ENCODE peak calls at places on chromosomes 12 and 14, in four cellular contexts. Q, R, B and N are unnamed samples. For H3K4me1, the result is how much of the 10 kb centered on the place peaks cover.

GRCh38 chr12:106910202-106910601 is 45.5 kb upstream of the TMEM263 start:
- DNase-seq in B (no peak), Q (no peak), R (no peak), N (no peak)

GRCh38 chr12:51848843-51849735 is 571 bp upstream of the FIGNL2 start:
- DNase-seq in R (no peak), B (peak), Q (no peak), N (peak)

GRCh38 chr12:16568873-16569272 is 37.1 kb downstream of the LMO3 start:
- DNase-seq in Q (no peak), R (no peak), B (no peak), N (peak)

GRCh38 chr12:117481470-117481869 is 120.0 kb upstream of the NOS1 start:
- DNase-seq in B (no peak), R (no peak), Q (no peak), N (no peak)

GRCh38 chr12:115722181-115722580 is 555.3 kb downstream of the MED13L start:
- DNase-seq in R (no peak), B (no peak), Q (no peak), N (no peak)

GRCh38 chr14:35349496-35349895 is 55.1 kb downstream of the NFKBIA start:
- DNase-seq in Q (no peak), B (no peak), R (no peak), N (no peak)

GRCh38 chr12:50647479-50647878 is 116.4 kb upstream of the ATF1 start:
- DNase-seq in B (no peak), R (peak), Q (no peak), N (no peak)

GRCh38 chr12:109393437-109394345 is 46.0 kb downstream of the MYO1H start:
- DNase-seq in R (peak), Q (peak), B (peak), N (peak)

GRCh38 chr12:96548384-96548783 is 59.0 kb downstream of the CFAP54 start:
- DNase-seq in Q (no peak), R (no peak), B (no peak), N (no peak)

GRCh38 chr12:115912440-115912839 is 365.1 kb downstream of the MED13L start:
- DNase-seq in R (no peak), B (no peak), Q (no peak), N (no peak)

GRCh38 chr12:84842406-84843013 is 70.1 kb downstream of the SLC6A15 start:
- DNase-seq in Q (peak), R (peak), B (peak), N (peak)

GRCh38 chr12:132284618-132285310 is 44.6 kb downstream of the GALNT9 start:
- DNase-seq in R (no peak), Q (peak), B (no peak), N (no peak)

GRCh38 chr12:127282786-127283565 is 984.0 kb upstream of the TMEM132C start:
- DNase-seq in R (no peak), B (no peak), Q (no peak), N (no peak)

GRCh38 chr14:68408680-68409079 is 384.2 kb downstream of the ZFP36L1 start:
- DNase-seq in B (no peak), Q (no peak), R (no peak), N (no peak)

GRCh38 chr12:749871-750270 is 2.5 kb upstream of the WNK1 start:
- DNase-seq in B (no peak), R (no peak), Q (no peak), N (no peak)

GRCh38 chr12:108019862-108020261 is 109.2 kb upstream of the WSCD2 start:
- DNase-seq in Q (no peak), B (no peak), R (no peak), N (no peak)

GRCh38 chr14:94392510-94392935 is 4.1 kb upstream of the SERPINA1 start:
- DNase-seq in Q (no peak), B (no peak), R (peak), N (no peak)

GRCh38 chr12:54191550-54192022 is 2.8 kb upstream of the SMUG1 start:
- DNase-seq in R (peak), B (peak), Q (peak), N (peak)

GRCh38 chr12:30696486-30696885 is 817 bp upstream of the IPO8 start:
- DNase-seq in Q (no peak), B (no peak), R (no peak), N (no peak)

GRCh38 chr12:1083888-1084262 is 92.9 kb downstream of the ERC1 start:
- DNase-seq in B (no peak), R (peak), Q (no peak), N (no peak)

GRCh38 chr12:122449317-122449716 is 26.8 kb upstream of the CLIP1 start:
- DNase-seq in R (peak), Q (no peak), B (no peak), N (peak)

GRCh38 chr12:58309806-58310205 is 368.4 kb downstream of the ATP23 start:
- DNase-seq in R (no peak), Q (no peak), B (no peak), N (no peak)

GRCh38 chr14:72643317-72643801 is 250.5 kb downstream of the DPF3 start:
- DNase-seq in R (no peak), B (no peak), Q (peak), N (peak)

GRCh38 chr14:92493024-92493423 is 20.6 kb upstream of the RIN3 start:
- DNase-seq in Q (no peak), B (no peak), R (no peak), N (no peak)

GRCh38 chr14:93954900-93955891 is 21.2 kb downstream of the ASB2 start:
- DNase-seq in R (no peak), B (no peak), Q (no peak), N (no peak)

GRCh38 chr12:53591301-53592206 is 34.6 kb downstream of the ATF7 start:
- DNase-seq in R (peak), Q (no peak), B (no peak), N (peak)

GRCh38 chr14:101997429-101998336 is 33.3 kb downstream of the DYNC1H1 start:
- DNase-seq in R (no peak), Q (no peak), B (no peak), N (no peak)

GRCh38 chr14:89252887-89253532 is 164.0 kb downstream of the FOXN3 start:
- DNase-seq in R (no peak), Q (no peak), B (no peak), N (no peak)

GRCh38 chr14:49692191-49692757 is 646 bp upstream of the KLHDC1 start:
- DNase-seq in Q (no peak), R (no peak), B (no peak), N (no peak)
- TF ChIP-seq MYC in Q (no peak), R (no peak), B (no peak), N (no peak)

DNA sequence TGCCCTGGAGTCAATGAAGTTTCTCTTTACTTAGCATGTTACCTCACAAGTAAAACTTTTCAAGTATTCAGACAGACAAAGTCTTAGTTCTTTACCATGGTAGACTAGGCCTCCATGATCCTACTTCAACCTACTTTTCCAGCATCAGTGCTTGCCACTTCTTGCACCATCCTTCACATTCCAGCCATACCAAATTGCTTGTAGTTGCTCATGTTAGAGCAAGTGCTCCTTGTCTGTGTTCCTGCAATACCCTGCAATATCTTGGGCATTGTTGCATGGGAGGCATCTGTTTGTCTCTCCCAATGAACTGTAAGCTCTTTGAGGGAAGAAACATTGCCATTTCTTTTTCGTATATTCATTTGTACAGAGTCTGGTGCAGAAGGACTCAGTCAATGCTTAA is 77.9 kb downstream of the SRGAP1 start:
- DNase-seq in R (peak), Q (no peak), B (no peak), N (no peak)
- H3K4me1 ChIP-seq in R (under half), Q (under half), B (under half), N (under half)

GRCh38 chr14:76761849-76762616 is 765 bp downstream of the VASH1 start:
- DNase-seq in Q (no peak), B (no peak), R (no peak), N (no peak)

GRCh38 chr14:76761198-76761848 is at the start of gene VASH1:
- DNase-seq in Q (peak), R (no peak), B (peak), N (peak)

GRCh38 chr14:76762617-76763361 is 1.5 kb downstream of the VASH1 start:
- DNase-seq in B (peak), Q (no peak), R (no peak), N (no peak)

GRCh38 chr14:76759589-76759988 is 1.7 kb upstream of the VASH1 start:
- DNase-seq in R (no peak), B (no peak), Q (no peak), N (no peak)

DNA sequence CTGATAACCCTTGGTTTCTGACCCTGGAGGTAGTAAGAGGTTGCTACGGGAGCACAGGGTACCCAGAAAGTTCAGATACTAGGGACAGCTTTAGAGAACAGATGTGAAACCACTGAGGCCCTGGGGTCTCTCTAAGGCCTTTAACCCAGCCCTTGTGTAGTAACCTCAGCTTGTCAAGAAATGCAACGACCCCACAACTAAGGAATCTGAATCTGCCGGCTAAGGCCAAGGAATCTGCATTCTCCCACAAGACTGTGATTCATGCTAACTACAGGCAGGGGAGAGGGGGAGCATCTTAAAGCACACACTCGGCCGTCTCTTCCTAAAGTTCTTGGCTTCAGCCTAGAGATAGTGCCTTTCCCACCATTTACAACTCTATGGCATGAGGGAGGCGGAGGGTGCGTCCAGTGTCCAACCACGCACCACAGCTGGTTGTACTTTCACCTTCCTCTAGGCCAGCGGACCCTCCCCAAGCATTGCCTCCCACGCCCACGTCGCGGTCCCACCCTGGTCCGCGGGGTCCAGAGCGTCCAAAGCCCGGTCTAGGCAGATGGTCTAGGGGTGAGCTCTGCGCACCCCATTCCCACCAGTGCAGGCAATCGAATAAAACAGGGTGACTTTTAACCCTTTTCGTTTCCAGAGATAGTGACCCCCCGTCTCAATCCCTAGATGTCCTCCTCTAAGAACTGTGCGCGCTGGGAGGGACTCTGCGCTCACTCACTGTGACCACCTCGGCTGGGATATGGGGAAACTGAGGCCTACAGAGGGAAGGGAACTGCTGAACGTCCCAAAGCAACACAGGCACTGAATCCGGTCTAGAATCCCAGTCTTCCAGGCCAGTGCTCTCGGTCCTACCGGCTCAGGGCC is 704 bp upstream of the VASH1 start:
- DNase-seq in R (no peak), B (no peak), Q (no peak), N (no peak)
- TF ChIP-seq MYC in R (no peak), B (no peak), Q (no peak), N (no peak)

GRCh38 chr12:120037851-120038250 is 48.8 kb downstream of the BICDL1 start:
- DNase-seq in R (no peak), Q (no peak), B (no peak), N (no peak)

DNA sequence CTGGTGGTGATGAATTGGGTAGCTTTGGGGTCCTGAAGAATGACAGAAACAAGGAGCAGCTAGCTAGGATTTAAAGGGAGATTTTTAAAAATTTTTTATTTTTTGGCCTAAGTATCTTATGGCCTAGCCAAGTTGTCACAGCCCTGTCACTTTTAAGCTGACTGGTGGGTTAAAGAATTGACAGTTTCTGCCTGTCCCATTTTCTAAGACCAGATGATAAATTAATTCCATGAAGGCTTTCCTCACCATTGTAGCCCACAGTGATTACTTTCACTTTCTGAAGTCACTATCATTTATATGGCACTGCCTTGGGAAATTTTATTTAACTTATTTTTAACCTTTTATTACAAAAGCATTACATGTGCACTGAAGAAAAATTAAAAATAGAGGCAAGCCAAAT is 43.2 kb downstream of the BICDL1 start:
- DNase-seq in Q (no peak), B (no peak), R (no peak), N (no peak)
- H3K4me1 ChIP-seq in Q (under half), B (under half), R (under half), N (under half)

DNA sequence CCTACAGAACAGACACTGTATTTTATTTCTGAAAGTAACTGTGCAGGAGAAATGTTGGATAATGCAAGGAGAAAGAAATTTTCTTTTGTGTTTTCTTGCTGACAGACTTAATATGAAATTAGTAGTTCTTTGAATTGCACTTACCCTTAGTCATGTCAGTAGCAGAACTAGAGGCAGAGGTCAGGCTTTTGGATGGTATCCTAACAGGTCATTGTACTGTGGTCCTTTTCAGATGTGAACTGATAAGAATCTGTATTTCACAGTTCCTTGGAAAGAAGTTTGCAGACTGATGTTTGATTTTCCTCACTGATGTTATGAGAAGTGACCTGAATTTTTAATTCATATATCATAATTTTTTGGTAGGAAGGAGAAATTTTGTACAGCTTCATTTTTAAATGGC is 46.0 kb downstream of the VRK1 start:
- DNase-seq in R (no peak), Q (no peak), B (no peak), N (no peak)
- TF ChIP-seq MYC in R (no peak), Q (no peak), B (no peak), N (no peak)

GRCh38 chr12:120249266-120249874 is 16.2 kb downstream of the PXN start:
- DNase-seq in R (no peak), B (no peak), Q (no peak), N (peak)

GRCh38 chr12:120247183-120247582 is 18.3 kb downstream of the PXN start:
- DNase-seq in R (no peak), B (no peak), Q (no peak), N (peak)

GRCh38 chr12:120247621-120248030 is 17.9 kb downstream of the PXN start:
- DNase-seq in B (no peak), R (no peak), Q (no peak), N (no peak)

GRCh38 chr12:120252071-120252906 is 13.2 kb downstream of the PXN start:
- DNase-seq in B (no peak), R (no peak), Q (no peak), N (peak)

GRCh38 chr12:120249875-120250795 is 15.4 kb downstream of the PXN start:
- DNase-seq in Q (no peak), R (no peak), B (no peak), N (peak)
- H3K4me1 ChIP-seq in Q (half or more), R (under half), B (under half), N (half or more)

GRCh38 chr14:61103541-61104339 is 122.7 kb downstream of the SLC38A6 start:
- DNase-seq in Q (peak), R (peak), B (peak), N (peak)

GRCh38 chr14:61101803-61102548 is 120.9 kb downstream of the SLC38A6 start:
- DNase-seq in B (no peak), R (no peak), Q (no peak), N (peak)

GRCh38 chr14:61102549-61103466 is 121.8 kb downstream of the SLC38A6 start:
- DNase-seq in Q (no peak), B (no peak), R (peak), N (no peak)

GRCh38 chr14:61098711-61099110 is 117.7 kb downstream of the SLC38A6 start:
- DNase-seq in Q (no peak), R (no peak), B (no peak), N (peak)

DNA sequence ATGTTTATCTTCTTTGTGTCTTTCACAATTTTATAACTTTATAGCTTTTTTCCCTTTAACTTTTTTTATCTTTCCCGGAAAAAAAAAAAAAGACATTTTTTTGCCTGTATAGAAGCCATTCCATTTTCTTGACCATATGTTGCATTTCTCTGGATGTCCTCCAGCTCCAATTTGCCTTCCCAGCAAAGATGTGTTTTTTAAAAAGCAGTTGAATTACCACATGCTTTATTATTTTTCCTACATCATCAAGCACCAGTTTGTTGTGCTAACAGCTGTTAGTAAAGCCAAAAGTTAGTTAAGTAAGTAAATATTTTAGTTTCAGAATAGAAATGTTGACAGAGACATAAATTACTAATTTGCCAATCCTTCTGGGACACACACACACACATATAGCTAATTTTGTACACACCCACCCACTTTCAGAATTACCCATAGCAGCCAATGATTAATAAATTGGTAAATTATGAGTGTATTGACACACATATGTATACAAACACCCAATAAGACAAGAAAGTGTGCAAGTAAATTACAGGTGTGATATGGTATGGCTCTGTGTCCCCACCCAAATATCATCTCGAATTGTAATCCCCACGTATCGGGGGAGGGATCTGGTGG is 118.3 kb downstream of the SLC38A6 start:
- DNase-seq in B (no peak), R (no peak), Q (no peak), N (no peak)
- TF ChIP-seq MYC in B (no peak), R (no peak), Q (no peak), N (no peak)